ENCODE peak calls at places on chromosomes 2 and 18, in nine cellular contexts. L, X, U, S, B, Z, N, P and C are unnamed samples.

GRCh38 chr2:95310211-95310610 is 13.1 kb downstream of the KCNIP3 start:
- DNase-seq in B (no peak), U (no peak), Z (no peak), X (no peak), P (no peak), L (no peak), N (no peak), S (no peak), C (no peak)

GRCh38 chr2:242031481-242032019 is 162.0 kb downstream of the RTP5 start:
- DNase-seq in X (no peak), Z (peak; percentile 93), P (no peak), L (no peak), N (no peak), S (peak; percentile 51), B (no peak), U (no peak), C (no peak)

GRCh38 chr18:10404148-10404547 is 50.3 kb upstream of the APCDD1 start:
- DNase-seq in P (no peak), X (no peak), Z (no peak), B (no peak), S (no peak), U (no peak), N (no peak), L (no peak), C (no peak)

GRCh38 chr2:12778811-12779574 is 62.3 kb downstream of the TRIB2 start:
- DNase-seq in N (no peak), L (no peak), U (no peak), P (no peak), X (no peak), Z (no peak), B (no peak), S (no peak), C (no peak)

GRCh38 chr2:27809761-27810241 is 38.3 kb downstream of the MRPL33 start:
- DNase-seq in U (no peak), B (no peak), Z (peak; percentile 95), S (no peak), P (no peak), N (peak; percentile 32), L (no peak), X (no peak), C (no peak)

GRCh38 chr2:44716131-44716530 is 225.4 kb upstream of the SIX3 start:
- DNase-seq in N (no peak), L (no peak), S (no peak), P (no peak), B (no peak), U (no peak), Z (peak; percentile 14), X (no peak), C (no peak)

GRCh38 chr2:113162173-113162572 is 11.6 kb upstream of the PSD4 start:
- DNase-seq in N (no peak), P (no peak), S (no peak), Z (no peak), L (no peak), B (no peak), X (no peak), U (no peak), C (no peak)

GRCh38 chr18:9421096-9421495 is 54.2 kb upstream of the RALBP1 start:
- DNase-seq in S (no peak), P (no peak), B (no peak), X (no peak), L (no peak), Z (no peak), U (no peak), N (no peak), C (no peak)

GRCh38 chr2:214014551-214015230 is 396.2 kb upstream of the VWC2L start:
- DNase-seq in B (no peak), S (no peak), N (no peak), X (no peak), L (no peak), U (no peak), Z (no peak), P (no peak), C (no peak)

GRCh38 chr2:55013936-55014335 is 36.3 kb downstream of the RTN4 start:
- DNase-seq in P (no peak), B (no peak), L (no peak), N (no peak), X (no peak), Z (no peak), S (no peak), U (no peak), C (no peak)

GRCh38 chr2:238114851-238115660 is 14.9 kb downstream of the ESPNL start:
- DNase-seq in N (no peak), U (no peak), Z (no peak), X (no peak), S (no peak), P (peak; percentile 10), B (no peak), L (no peak), C (no peak)

GRCh38 chr2:235737840-235738239 is 244.0 kb downstream of the AGAP1 start:
- DNase-seq in X (no peak), Z (no peak), S (no peak), N (no peak), B (no peak), L (no peak), P (no peak), U (no peak), C (no peak)

GRCh38 chr18:21452381-21452780 is 148.1 kb downstream of the ESCO1 start:
- DNase-seq in U (no peak), N (no peak), B (no peak), X (no peak), L (no peak), S (no peak), P (no peak), Z (no peak), C (no peak)

GRCh38 chr2:117931266-117931665 is 82.6 kb downstream of the CCDC93 start:
- DNase-seq in S (no peak), P (no peak), B (no peak), L (no peak), Z (no peak), N (no peak), U (no peak), X (no peak), C (no peak)

GRCh38 chr2:203673933-203674332 is 32.5 kb upstream of the CD28 start:
- DNase-seq in L (peak; percentile 90), P (no peak), S (no peak), B (no peak), X (peak; percentile 44), U (no peak), N (no peak), Z (peak; percentile 78), C (no peak)
- TF ChIP-seq CTCF in L (no peak), P (no peak), S (no peak), B (no peak), X (no peak), U (no peak), N (no peak), Z (no peak), C (no peak)

GRCh38 chr2:150085478-150085877 is 402.0 kb downstream of the RND3 start:
- DNase-seq in N (no peak), L (no peak), S (no peak), Z (no peak), U (no peak), P (no peak), B (no peak), X (no peak), C (no peak)
- TF ChIP-seq CTCF in N (no peak), L (no peak), S (no peak), Z (no peak), U (no peak), P (no peak), B (no peak), X (no peak), C (no peak)

DNA sequence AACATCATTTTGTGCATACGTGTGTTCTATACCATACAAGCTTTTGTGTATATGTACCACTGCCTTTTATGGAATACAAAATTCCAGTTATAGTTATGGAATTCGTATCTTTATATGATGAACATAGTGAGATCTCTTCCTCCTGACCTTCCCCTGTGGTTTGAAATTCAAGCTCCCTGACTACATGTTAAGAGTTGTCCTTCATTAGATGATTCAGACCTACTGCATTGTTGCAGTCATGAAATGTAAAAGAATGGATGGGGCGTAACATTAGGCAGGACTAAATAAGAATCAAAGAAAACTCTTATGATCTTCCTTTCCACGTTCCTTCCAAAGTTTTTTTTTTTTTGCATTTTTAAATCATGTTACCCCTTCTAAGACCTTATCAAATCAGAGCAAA is 107.1 kb downstream of the UNC80 start:
- DNase-seq in X (no peak), U (no peak), P (no peak), L (no peak), N (no peak), S (no peak), B (no peak), Z (no peak), C (no peak)
- TF ChIP-seq CTCF in X (no peak), U (no peak), P (no peak), L (no peak), N (no peak), S (no peak), B (no peak), Z (no peak), C (no peak)

DNA sequence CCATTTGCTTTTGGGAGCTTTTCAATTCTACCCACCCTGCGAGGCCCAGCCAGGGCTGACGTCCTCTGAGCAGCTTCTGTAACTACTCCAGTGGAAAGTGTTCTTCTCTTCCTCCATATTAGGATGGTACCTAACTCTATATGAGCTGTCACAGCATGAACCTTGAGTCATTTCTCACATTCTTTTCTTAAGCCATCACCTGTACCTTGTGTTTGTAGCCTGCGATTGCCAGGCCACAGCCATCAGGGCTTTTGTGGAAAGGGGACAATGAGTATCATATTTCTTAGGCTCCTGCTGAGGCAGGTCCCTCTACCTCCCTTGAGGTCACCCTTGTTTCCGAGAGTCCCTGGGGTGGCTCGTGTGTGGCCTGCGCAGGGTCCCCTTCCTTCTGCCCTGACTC is 144.5 kb upstream of the DLX2 start:
- DNase-seq in Z (no peak), P (no peak), U (no peak), L (no peak), N (no peak), S (no peak), X (no peak), B (no peak), C (no peak)
- TF ChIP-seq CTCF in Z (no peak), P (no peak), U (no peak), L (no peak), N (no peak), S (no peak), X (no peak), B (no peak), C (no peak)